ENCODE peak calls at places on chromosomes 4 and X, in nine cellular contexts. One of them, this sample, is unnamed.

GRCh38 chr4:99473131-99473530 is 37.7 kb upstream of the C4orf17 start:
- DNase-seq in A549: no peak
- DNase-seq in NCI-H1092: no peak
- DNase-seq in aorta: no peak
- DNase-seq in NCI-H446: no peak
- DNase-seq in CD8-positive, alpha-beta memory T cell: no peak
- DNase-seq in ACHN: no peak
- DNase-seq in EL: no peak
- DNase-seq in dorsolateral prefrontal cortex: no peak
- DNase-seq in this sample: peak; percentile 26

GRCh38 chr4:186934255-186934654 is 210.6 kb upstream of the FAT1 start:
- DNase-seq in A549: no peak
- DNase-seq in NCI-H1092: no peak
- DNase-seq in aorta: no peak
- DNase-seq in NCI-H446: no peak
- DNase-seq in CD8-positive, alpha-beta memory T cell: no peak
- DNase-seq in ACHN: no peak
- DNase-seq in EL: no peak
- DNase-seq in dorsolateral prefrontal cortex: no peak
- DNase-seq in this sample: no peak

GRCh38 chr4:185235480-185236154 is 26.2 kb downstream of the SNX25 start:
- DNase-seq in A549: peak; percentile 36
- DNase-seq in NCI-H1092: no peak
- DNase-seq in aorta: no peak
- DNase-seq in NCI-H446: no peak
- DNase-seq in CD8-positive, alpha-beta memory T cell: no peak
- DNase-seq in ACHN: no peak
- DNase-seq in EL: no peak
- DNase-seq in dorsolateral prefrontal cortex: no peak
- DNase-seq in this sample: peak; percentile 64

GRCh38 chr4:28082686-28083390 is 1222.2 kb downstream of the STIM2 start:
- DNase-seq in A549: no peak
- DNase-seq in NCI-H1092: no peak
- DNase-seq in aorta: no peak
- DNase-seq in NCI-H446: no peak
- DNase-seq in CD8-positive, alpha-beta memory T cell: no peak
- DNase-seq in ACHN: no peak
- DNase-seq in EL: peak; percentile 11
- DNase-seq in dorsolateral prefrontal cortex: no peak
- DNase-seq in this sample: no peak

GRCh38 chr4:151801547-151802516 is 41.0 kb upstream of the GATB start:
- DNase-seq in A549: peak; percentile 52
- DNase-seq in NCI-H1092: no peak
- DNase-seq in aorta: no peak
- DNase-seq in NCI-H446: peak; percentile 37
- DNase-seq in CD8-positive, alpha-beta memory T cell: peak; percentile 37
- DNase-seq in ACHN: peak; percentile 63
- DNase-seq in EL: peak; percentile 71
- DNase-seq in dorsolateral prefrontal cortex: no peak
- DNase-seq in this sample: peak; percentile 74

GRCh38 chr4:16669036-16669435 is 229.4 kb downstream of the LDB2 start:
- DNase-seq in A549: no peak
- DNase-seq in NCI-H1092: no peak
- DNase-seq in aorta: no peak
- DNase-seq in NCI-H446: no peak
- DNase-seq in CD8-positive, alpha-beta memory T cell: no peak
- DNase-seq in ACHN: no peak
- DNase-seq in EL: peak; percentile 34
- DNase-seq in dorsolateral prefrontal cortex: no peak
- DNase-seq in this sample: no peak

GRCh38 chr4:41216294-41217019 is 2.1 kb upstream of the APBB2 start:
- DNase-seq in A549: peak; percentile 87
- DNase-seq in NCI-H1092: peak; percentile 77
- DNase-seq in aorta: peak; percentile 88
- DNase-seq in NCI-H446: peak; percentile 28
- DNase-seq in CD8-positive, alpha-beta memory T cell: no peak
- DNase-seq in ACHN: peak; percentile 82
- DNase-seq in EL: peak; percentile 82
- DNase-seq in dorsolateral prefrontal cortex: peak; percentile 60
- DNase-seq in this sample: peak; percentile 79

GRCh38 chr4:116829187-116829586 is 256.2 kb downstream of the TRAM1L1 start:
- DNase-seq in A549: peak; percentile 19
- DNase-seq in NCI-H1092: no peak
- DNase-seq in aorta: no peak
- DNase-seq in NCI-H446: no peak
- DNase-seq in CD8-positive, alpha-beta memory T cell: no peak
- DNase-seq in ACHN: no peak
- DNase-seq in EL: no peak
- DNase-seq in dorsolateral prefrontal cortex: no peak
- DNase-seq in this sample: no peak

GRCh38 chrX:146346102-146346501 is 463.5 kb upstream of the CXorf51B start:
- DNase-seq in A549: no peak
- DNase-seq in NCI-H1092: no peak
- DNase-seq in aorta: no peak
- DNase-seq in NCI-H446: no peak
- DNase-seq in CD8-positive, alpha-beta memory T cell: no peak
- DNase-seq in ACHN: no peak
- DNase-seq in EL: no peak
- DNase-seq in dorsolateral prefrontal cortex: no peak
- DNase-seq in this sample: no peak

GRCh38 chr4:62053974-62054373 is 853.8 kb downstream of the ADGRL3 start:
- DNase-seq in A549: no peak
- DNase-seq in NCI-H1092: no peak
- DNase-seq in aorta: no peak
- DNase-seq in NCI-H446: no peak
- DNase-seq in CD8-positive, alpha-beta memory T cell: no peak
- DNase-seq in ACHN: no peak
- DNase-seq in EL: no peak
- DNase-seq in dorsolateral prefrontal cortex: no peak
- DNase-seq in this sample: no peak

GRCh38 chr4:181148470-181148869 is 1094.7 kb upstream of the TENM3 start:
- DNase-seq in A549: no peak
- DNase-seq in NCI-H1092: no peak
- DNase-seq in aorta: no peak
- DNase-seq in NCI-H446: no peak
- DNase-seq in CD8-positive, alpha-beta memory T cell: no peak
- DNase-seq in ACHN: no peak
- DNase-seq in EL: no peak
- DNase-seq in dorsolateral prefrontal cortex: no peak
- DNase-seq in this sample: no peak

GRCh38 chrX:115949900-115950822 is 220.4 kb upstream of the AGTR2 start:
- DNase-seq in A549: no peak
- DNase-seq in NCI-H1092: peak; percentile 70
- DNase-seq in aorta: peak; percentile 71
- DNase-seq in NCI-H446: peak; percentile 64
- DNase-seq in CD8-positive, alpha-beta memory T cell: no peak
- DNase-seq in ACHN: no peak
- DNase-seq in EL: no peak
- DNase-seq in dorsolateral prefrontal cortex: peak; percentile 88
- DNase-seq in this sample: no peak

GRCh38 chr4:152935661-152936445 is at the start of gene FHDC1:
- DNase-seq in A549: peak; percentile 35
- DNase-seq in NCI-H1092: peak; percentile 42
- DNase-seq in aorta: peak; percentile 57
- DNase-seq in NCI-H446: no peak
- DNase-seq in CD8-positive, alpha-beta memory T cell: no peak
- DNase-seq in ACHN: peak; percentile 23
- DNase-seq in EL: peak; percentile 38
- DNase-seq in dorsolateral prefrontal cortex: no peak
- DNase-seq in this sample: peak; percentile 36

GRCh38 chr4:172809998-172810397 is 358.6 kb upstream of the GALNT7 start:
- DNase-seq in A549: no peak
- DNase-seq in NCI-H1092: no peak
- DNase-seq in aorta: no peak
- DNase-seq in NCI-H446: no peak
- DNase-seq in CD8-positive, alpha-beta memory T cell: no peak
- DNase-seq in ACHN: no peak
- DNase-seq in EL: no peak
- DNase-seq in dorsolateral prefrontal cortex: no peak
- DNase-seq in this sample: no peak

GRCh38 chr4:160403066-160403465 is 1300.2 kb downstream of the RAPGEF2 start:
- DNase-seq in A549: no peak
- DNase-seq in NCI-H1092: no peak
- DNase-seq in aorta: no peak
- DNase-seq in NCI-H446: peak; percentile 91
- DNase-seq in CD8-positive, alpha-beta memory T cell: no peak
- DNase-seq in ACHN: no peak
- DNase-seq in EL: no peak
- DNase-seq in dorsolateral prefrontal cortex: peak; percentile 34
- DNase-seq in this sample: no peak

GRCh38 chr4:16110906-16111305 is 27.1 kb upstream of the PROM1 start:
- DNase-seq in A549: no peak
- DNase-seq in NCI-H1092: no peak
- DNase-seq in aorta: no peak
- DNase-seq in NCI-H446: no peak
- DNase-seq in CD8-positive, alpha-beta memory T cell: no peak
- DNase-seq in ACHN: no peak
- DNase-seq in EL: no peak
- DNase-seq in dorsolateral prefrontal cortex: no peak
- DNase-seq in this sample: no peak

GRCh38 chr4:125707397-125707796 is 392.6 kb downstream of the FAT4 start:
- DNase-seq in A549: no peak
- DNase-seq in NCI-H1092: no peak
- DNase-seq in aorta: no peak
- DNase-seq in NCI-H446: no peak
- DNase-seq in CD8-positive, alpha-beta memory T cell: no peak
- DNase-seq in ACHN: no peak
- DNase-seq in EL: no peak
- DNase-seq in dorsolateral prefrontal cortex: no peak
- DNase-seq in this sample: no peak

GRCh38 chr4:128858875-128859696 is 49.6 kb downstream of the JADE1 start:
- DNase-seq in A549: peak; percentile 11
- DNase-seq in NCI-H1092: no peak
- DNase-seq in aorta: no peak
- DNase-seq in NCI-H446: no peak
- DNase-seq in CD8-positive, alpha-beta memory T cell: no peak
- DNase-seq in ACHN: no peak
- DNase-seq in EL: peak; percentile 80
- DNase-seq in dorsolateral prefrontal cortex: no peak
- DNase-seq in this sample: no peak

GRCh38 chr4:135184715-135185114 is 983.1 kb upstream of the PABPC4L start:
- DNase-seq in A549: no peak
- DNase-seq in NCI-H1092: no peak
- DNase-seq in aorta: no peak
- DNase-seq in NCI-H446: no peak
- DNase-seq in CD8-positive, alpha-beta memory T cell: no peak
- DNase-seq in ACHN: no peak
- DNase-seq in EL: no peak
- DNase-seq in dorsolateral prefrontal cortex: no peak
- DNase-seq in this sample: no peak

GRCh38 chr4:24630937-24631336 is 46.6 kb upstream of the DHX15 start:
- DNase-seq in A549: peak; percentile 29
- DNase-seq in NCI-H1092: no peak
- DNase-seq in aorta: no peak
- DNase-seq in NCI-H446: no peak
- DNase-seq in CD8-positive, alpha-beta memory T cell: no peak
- DNase-seq in ACHN: no peak
- DNase-seq in EL: no peak
- DNase-seq in dorsolateral prefrontal cortex: no peak
- DNase-seq in this sample: peak; percentile 20

GRCh38 chrX:10049246-10049645 is 82.1 kb downstream of the CLDN34 start:
- DNase-seq in A549: no peak
- DNase-seq in NCI-H1092: no peak
- DNase-seq in aorta: no peak
- DNase-seq in NCI-H446: no peak
- DNase-seq in CD8-positive, alpha-beta memory T cell: no peak
- DNase-seq in ACHN: no peak
- DNase-seq in EL: no peak
- DNase-seq in dorsolateral prefrontal cortex: no peak
- DNase-seq in this sample: no peak

GRCh38 chr4:187294861-187295260 is 571.2 kb upstream of the FAT1 start:
- DNase-seq in A549: no peak
- DNase-seq in NCI-H1092: no peak
- DNase-seq in aorta: no peak
- DNase-seq in NCI-H446: no peak
- DNase-seq in CD8-positive, alpha-beta memory T cell: no peak
- DNase-seq in ACHN: no peak
- DNase-seq in EL: peak; percentile 63
- DNase-seq in dorsolateral prefrontal cortex: no peak
- DNase-seq in this sample: no peak

GRCh38 chr4:185227131-185227551 is 17.7 kb downstream of the SNX25 start:
- DNase-seq in A549: no peak
- DNase-seq in NCI-H1092: no peak
- DNase-seq in aorta: no peak
- DNase-seq in NCI-H446: no peak
- DNase-seq in CD8-positive, alpha-beta memory T cell: no peak
- DNase-seq in ACHN: peak; percentile 21
- DNase-seq in EL: no peak
- DNase-seq in dorsolateral prefrontal cortex: no peak
- DNase-seq in this sample: no peak

GRCh38 chr4:13765535-13765934 is 138.0 kb upstream of the BOD1L1 start:
- DNase-seq in A549: no peak
- DNase-seq in NCI-H1092: no peak
- DNase-seq in aorta: no peak
- DNase-seq in NCI-H446: no peak
- DNase-seq in CD8-positive, alpha-beta memory T cell: no peak
- DNase-seq in ACHN: no peak
- DNase-seq in EL: peak; percentile 13
- DNase-seq in dorsolateral prefrontal cortex: no peak
- DNase-seq in this sample: peak; percentile 18

GRCh38 chr4:39103291-39103690 is 41.3 kb downstream of the KLHL5 start:
- DNase-seq in A549: peak; percentile 33
- DNase-seq in NCI-H1092: no peak
- DNase-seq in aorta: no peak
- DNase-seq in NCI-H446: no peak
- DNase-seq in CD8-positive, alpha-beta memory T cell: no peak
- DNase-seq in ACHN: no peak
- DNase-seq in EL: no peak
- DNase-seq in dorsolateral prefrontal cortex: no peak
- DNase-seq in this sample: no peak

GRCh38 chr4:7983296-7983695 is 43.6 kb upstream of the AFAP1 start:
- DNase-seq in A549: no peak
- DNase-seq in NCI-H1092: no peak
- DNase-seq in aorta: no peak
- DNase-seq in NCI-H446: no peak
- DNase-seq in CD8-positive, alpha-beta memory T cell: no peak
- DNase-seq in ACHN: no peak
- DNase-seq in EL: no peak
- DNase-seq in dorsolateral prefrontal cortex: no peak
- DNase-seq in this sample: no peak

GRCh38 chr4:73189274-73189810 is 69.3 kb downstream of the ANKRD17 start:
- DNase-seq in A549: no peak
- DNase-seq in NCI-H1092: no peak
- DNase-seq in aorta: no peak
- DNase-seq in NCI-H446: no peak
- DNase-seq in CD8-positive, alpha-beta memory T cell: no peak
- DNase-seq in ACHN: no peak
- DNase-seq in EL: peak; percentile 39
- DNase-seq in dorsolateral prefrontal cortex: no peak
- DNase-seq in this sample: no peak

GRCh38 chr4:1599491-1600210 is 84.5 kb downstream of the FAM53A start:
- DNase-seq in A549: no peak
- DNase-seq in NCI-H1092: no peak
- DNase-seq in aorta: peak; percentile 67
- DNase-seq in NCI-H446: no peak
- DNase-seq in CD8-positive, alpha-beta memory T cell: no peak
- DNase-seq in ACHN: no peak
- DNase-seq in EL: no peak
- DNase-seq in dorsolateral prefrontal cortex: no peak
- DNase-seq in this sample: no peak

This sample was measured in M059J.